ENCODE peak calls at places on chromosome 18, in seven cellular contexts. W is GM23338; G is endodermal cell; B is CD8-positive, alpha-beta T cell; Q is naive thymus-derived CD4-positive, alpha-beta T cell; D is tibial artery; L is fibroblast of lung. V is an unnamed sample.

GRCh38 chr18:31274915-31275314 is 43.0 kb upstream of the DSG1 start:
- DNase-seq in W (no peak), L (peak; percentile 69), B (no peak), Q (no peak), D (no peak), G (no peak), V (no peak)

GRCh38 chr18:73408434-73408833 is 540.6 kb upstream of the NETO1 start:
- DNase-seq in B (no peak), D (no peak), Q (no peak), G (peak; percentile 54), W (peak; percentile 44), L (peak; percentile 63), V (no peak)

GRCh38 chr18:29560270-29560669 is 1383.3 kb upstream of the CDH2 start:
- DNase-seq in B (no peak), L (no peak), W (no peak), D (no peak), Q (no peak), G (no peak), V (no peak)

GRCh38 chr18:79797518-79798345 is at the start of gene KCNG2:
- DNase-seq in D (no peak), G (peak; percentile 83), B (no peak), L (peak; percentile 26), W (peak; percentile 67), Q (no peak), V (no peak)

GRCh38 chr18:37654711-37655369 is 89.2 kb upstream of the CELF4 start:
- DNase-seq in Q (no peak), D (no peak), B (no peak), G (no peak), L (no peak), W (no peak), V (no peak)

GRCh38 chr18:13835202-13835601 is 11.3 kb downstream of the MC5R start:
- DNase-seq in B (no peak), G (peak; percentile 62), W (peak; percentile 25), D (no peak), L (no peak), Q (no peak), V (no peak)

GRCh38 chr18:26480897-26481795 is 67.2 kb downstream of the KCTD1 start:
- DNase-seq in G (no peak), W (no peak), D (no peak), Q (no peak), B (no peak), L (peak; percentile 99), V (peak; percentile 64)

GRCh38 chr18:55321268-55322175 is 266.5 kb downstream of the TCF4 start:
- DNase-seq in W (peak; percentile 95), D (peak; percentile 92), B (no peak), L (peak; percentile 93), Q (no peak), G (peak; percentile 94), V (peak; percentile 93)

GRCh38 chr18:48649231-48649630 is 110.4 kb downstream of the CTIF start:
- DNase-seq in D (no peak), L (no peak), G (peak; percentile 87), Q (no peak), B (no peak), W (peak; percentile 72), V (no peak)

GRCh38 chr18:26405190-26405781 is 143.1 kb downstream of the KCTD1 start:
- DNase-seq in L (peak; percentile 50), D (no peak), B (no peak), W (peak; percentile 36), Q (no peak), G (peak; percentile 74), V (peak; percentile 5)

GRCh38 chr18:29749699-29750098 is 1292.8 kb downstream of the DSC3 start:
- DNase-seq in L (peak; percentile 49), G (no peak), D (no peak), B (no peak), W (no peak), Q (no peak), V (no peak)

GRCh38 chr18:57029761-57030160 is 117.1 kb upstream of the BOD1L2 start:
- DNase-seq in L (no peak), Q (no peak), G (peak; percentile 74), W (peak; percentile 72), B (no peak), D (no peak), V (no peak)

GRCh38 chr18:35174093-35174731 is 66.6 kb upstream of the ZNF397 start:
- DNase-seq in G (no peak), W (peak; percentile 55), L (no peak), D (no peak), B (no peak), Q (no peak), V (no peak)

GRCh38 chr18:46591821-46592391 is 65.1 kb downstream of the LOXHD1 start:
- DNase-seq in L (no peak), W (no peak), D (no peak), G (no peak), B (no peak), Q (no peak), V (no peak)

GRCh38 chr18:57648414-57648813 is 26.8 kb upstream of the NARS1 start:
- DNase-seq in L (no peak), B (no peak), D (no peak), Q (no peak), W (peak; percentile 32), G (no peak), V (no peak)

GRCh38 chr18:35619468-35619867 is 37.9 kb downstream of the GALNT1 start:
- DNase-seq in W (no peak), B (no peak), G (no peak), D (no peak), L (peak; percentile 45), Q (no peak), V (peak; percentile 51)

GRCh38 chr18:23802817-23803216 is 113.6 kb downstream of the LAMA3 start:
- DNase-seq in D (no peak), B (no peak), L (peak; percentile 13), Q (no peak), G (no peak), W (no peak), V (no peak)

GRCh38 chr18:31626409-31626808 is 34.7 kb downstream of the TTR start:
- DNase-seq in Q (no peak), D (no peak), G (no peak), W (no peak), B (no peak), L (no peak), V (no peak)

GRCh38 chr18:36331541-36331971 is 34.0 kb downstream of the FHOD3 start:
- DNase-seq in W (no peak), B (no peak), G (peak; percentile 20), Q (no peak), L (no peak), D (no peak), V (no peak)

GRCh38 chr18:3872651-3873050 is 422.7 kb downstream of the TGIF1 start:
- DNase-seq in L (no peak), G (no peak), Q (no peak), W (no peak), B (no peak), D (no peak), V (no peak)

GRCh38 chr18:3873211-3873610 is 423.2 kb downstream of the TGIF1 start:
- DNase-seq in D (no peak), L (no peak), G (no peak), B (no peak), W (no peak), Q (no peak), V (no peak)

GRCh38 chr18:3875376-3875775 is 425.4 kb downstream of the TGIF1 start:
- DNase-seq in L (no peak), D (no peak), W (no peak), B (no peak), G (no peak), Q (no peak), V (no peak)

GRCh38 chr18:3874593-3874992 is 424.6 kb downstream of the TGIF1 start:
- DNase-seq in D (no peak), W (no peak), B (no peak), Q (no peak), L (no peak), G (no peak), V (no peak)

GRCh38 chr18:3873698-3874495 is 423.9 kb downstream of the TGIF1 start:
- DNase-seq in B (no peak), D (no peak), W (peak; percentile 19), Q (no peak), G (no peak), L (no peak), V (no peak)
- H3K4me3 ChIP-seq in B (no peak overlapping the region), D (peak overlapping the region; percentile 18), W (no peak overlapping the region), Q (no peak overlapping the region), G (no peak overlapping the region), L (peak overlapping the region; percentile 34), V (peak overlapping the region; percentile 27)

DNA sequence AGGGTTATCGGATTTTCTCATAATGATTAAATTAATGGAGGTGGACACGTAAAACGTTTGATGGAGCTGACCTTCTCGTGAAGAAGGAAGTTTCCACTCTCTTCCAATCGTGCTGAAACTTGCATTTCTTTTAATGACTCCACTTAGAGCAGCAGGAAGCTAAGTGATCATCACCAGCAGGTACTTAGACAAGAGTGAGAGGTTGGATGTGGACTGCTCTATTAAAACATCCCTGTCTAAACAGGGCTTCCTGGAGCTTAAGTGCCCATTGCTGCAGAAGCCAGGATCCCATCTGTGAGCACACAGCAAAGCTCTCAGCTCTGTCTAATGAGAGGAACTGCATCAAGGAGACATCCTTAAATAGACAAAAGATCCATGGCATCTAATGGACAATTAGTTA is 1539.5 kb upstream of the CELF4 start:
- DNase-seq in B (no peak), Q (no peak), W (no peak), L (no peak), D (no peak), G (no peak), V (no peak)
- H3K4me3 ChIP-seq in B (no peak overlapping the region), Q (no peak overlapping the region), W (no peak overlapping the region), L (no peak overlapping the region), D (no peak overlapping the region), G (no peak overlapping the region), V (no peak overlapping the region)

GRCh38 chr18:61894751-61895524 is 2.1 kb upstream of the RNF152 start:
- DNase-seq in W (peak; percentile 29), B (no peak), L (no peak), G (no peak), Q (no peak), D (no peak), V (no peak)

GRCh38 chr18:61898576-61899205 is 5.9 kb upstream of the RNF152 start:
- DNase-seq in G (no peak), B (no peak), W (no peak), L (no peak), Q (no peak), D (no peak), V (no peak)

GRCh38 chr18:61893971-61894750 is 1.4 kb upstream of the RNF152 start:
- DNase-seq in W (peak; percentile 80), B (peak; percentile 75), D (peak; percentile 93), L (peak; percentile 62), Q (peak; percentile 30), G (peak; percentile 93), V (peak; percentile 61)

GRCh38 chr18:61896118-61896517 is 3.3 kb upstream of the RNF152 start:
- DNase-seq in D (no peak), W (no peak), L (no peak), Q (no peak), G (peak; percentile 23), B (no peak), V (no peak)

GRCh38 chr18:61896767-61897166 is 4.0 kb upstream of the RNF152 start:
- DNase-seq in Q (no peak), D (peak; percentile 67), W (no peak), L (peak; percentile 78), G (peak; percentile 52), B (no peak), V (peak; percentile 31)
- H3K4me3 ChIP-seq in Q (no peak overlapping the region), D (no peak overlapping the region), W (no peak overlapping the region), L (no peak overlapping the region), G (no peak overlapping the region), B (no peak overlapping the region), V (no peak overlapping the region)

DNA sequence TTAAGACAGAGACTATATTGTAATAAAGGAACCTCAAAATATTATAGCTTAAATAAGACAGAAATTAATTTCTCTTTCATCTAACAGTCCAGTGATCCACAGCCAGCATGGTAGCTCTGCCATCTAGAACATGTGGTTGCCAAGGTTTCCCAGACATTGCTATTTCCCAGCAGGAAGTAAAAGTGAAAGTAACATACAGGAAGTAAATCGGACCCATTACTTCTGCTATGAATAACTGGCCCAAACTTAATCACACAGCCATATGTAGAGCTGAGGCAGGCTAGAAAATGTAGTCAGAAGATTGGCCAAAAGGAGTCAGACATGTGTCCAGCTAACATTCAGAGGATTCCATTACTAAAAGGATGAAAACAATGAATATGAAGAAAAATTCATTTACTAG is 71.0 kb downstream of the NOL4 start:
- DNase-seq in G (no peak), W (no peak), B (no peak), D (no peak), L (peak; percentile 24), Q (no peak), V (no peak)
- H3K4me3 ChIP-seq in G (no peak overlapping the region), W (no peak overlapping the region), B (no peak overlapping the region), D (no peak overlapping the region), L (peak overlapping the region; percentile 34), Q (no peak overlapping the region), V (peak overlapping the region; percentile 16)